ENCODE peak calls at places on chromosome 1, in five cellular contexts. W, E, U, H and S are unnamed samples.

GRCh38 chr1:69567847-69568434 is at the start of gene LRRC7:
- DNase-seq in U (peak; percentile 3), H (peak; percentile 23), E (no peak), W (no peak), S (no peak)

GRCh38 chr1:54169068-54169467 is 16.3 kb upstream of the CDCP2 start:
- DNase-seq in W (no peak), E (no peak), H (no peak), U (no peak), S (no peak)

GRCh38 chr1:165443539-165444289 is 1.2 kb downstream of the RXRG start:
- DNase-seq in U (no peak), E (no peak), W (no peak), H (no peak), S (no peak)

GRCh38 chr1:29504709-29505410 is 268.5 kb downstream of the PTPRU start:
- DNase-seq in E (peak; percentile 23), U (no peak), H (no peak), W (no peak), S (no peak)

GRCh38 chr1:21313886-21314796 is 23.9 kb upstream of the ECE1 start:
- DNase-seq in U (no peak), E (no peak), H (no peak), W (no peak), S (no peak)

GRCh38 chr1:29236743-29236992 is 346 bp downstream of the PTPRU start:
- DNase-seq in W (no peak), U (no peak), E (no peak), H (peak; percentile 51), S (no peak)

GRCh38 chr1:77742011-77742555 is 17.6 kb downstream of the USP33 start:
- DNase-seq in U (no peak), E (no peak), W (no peak), H (no peak), S (no peak)

GRCh38 chr1:116434849-116435248 is 61.8 kb downstream of the ATP1A1 start:
- DNase-seq in H (peak; percentile 3), E (no peak), W (no peak), U (no peak), S (no peak)

GRCh38 chr1:1438531-1439381 is 3.3 kb downstream of the VWA1 start:
- DNase-seq in H (no peak), E (no peak), U (no peak), W (peak; percentile 70), S (no peak)

GRCh38 chr1:199460933-199461332 is 566.6 kb upstream of the NR5A2 start:
- DNase-seq in H (peak; percentile 12), U (no peak), W (no peak), E (no peak), S (no peak)

GRCh38 chr1:12451560-12451900 is 166.5 kb downstream of the DHRS3 start:
- DNase-seq in U (no peak), E (no peak), W (no peak), H (no peak), S (no peak)

GRCh38 chr1:64536217-64536835 is 66.4 kb downstream of the CACHD1 start:
- DNase-seq in H (peak; percentile 67), U (no peak), E (no peak), W (peak; percentile 70), S (no peak)

GRCh38 chr1:233269656-233270055 is 25.9 kb downstream of the PCNX2 start:
- DNase-seq in W (no peak), U (no peak), H (peak; percentile 65), E (no peak), S (peak; percentile 13)

GRCh38 chr1:204262506-204263239 is 48.9 kb upstream of the GOLT1A start:
- DNase-seq in H (no peak), U (no peak), E (no peak), W (no peak), S (no peak)

GRCh38 chr1:118826669-118827068 is 161.5 kb downstream of the TBX15 start:
- DNase-seq in H (no peak), U (no peak), W (no peak), E (no peak), S (no peak)

GRCh38 chr1:1085911-1086841 is 12.1 kb upstream of the RNF223 start:
- DNase-seq in E (peak; percentile 42), U (no peak), W (no peak), H (no peak), S (no peak)

GRCh38 chr1:117780981-117781475 is 148.4 kb downstream of the GDAP2 start:
- DNase-seq in H (no peak), W (no peak), E (no peak), U (no peak), S (no peak)

GRCh38 chr1:235207202-235207565 is 46.1 kb upstream of the RBM34 start:
- DNase-seq in E (peak; percentile 60), H (peak; percentile 52), W (no peak), U (peak; percentile 35), S (no peak)

GRCh38 chr1:6866825-6867224 is 81.6 kb downstream of the CAMTA1 start:
- DNase-seq in W (no peak), H (peak; percentile 25), U (no peak), E (no peak), S (no peak)

GRCh38 chr1:234661249-234661928 is 51.4 kb upstream of the IRF2BP2 start:
- DNase-seq in W (no peak), U (no peak), H (no peak), E (no peak), S (no peak)

GRCh38 chr1:86753700-86754099 is 49.3 kb downstream of the SH3GLB1 start:
- DNase-seq in U (no peak), H (no peak), W (no peak), E (no peak), S (no peak)

GRCh38 chr1:226548281-226549093 is at the start of gene STUM:
- DNase-seq in E (no peak), U (no peak), H (peak; percentile 39), W (no peak), S (no peak)

GRCh38 chr1:86912501-86912900 is 1.4 kb downstream of the SELENOF start:
- DNase-seq in W (no peak), E (no peak), H (no peak), U (no peak), S (no peak)

GRCh38 chr1:57845041-57845440 is 421.2 kb upstream of the DAB1 start:
- DNase-seq in W (no peak), H (peak; percentile 90), E (no peak), U (no peak), S (no peak)

GRCh38 chr1:3904843-3905185 is 4.7 kb upstream of the C1orf174 start:
- DNase-seq in W (no peak), H (no peak), E (no peak), U (no peak), S (no peak)

GRCh38 chr1:241641748-241642592 is 1.8 kb upstream of the CHML start:
- DNase-seq in H (peak; percentile 66), W (no peak), U (no peak), E (no peak), S (no peak)
- H3K27ac ChIP-seq in H (no peak overlapping the region), W (peak overlapping the region; percentile 75), U (no peak overlapping the region), E (no peak overlapping the region), S (no peak overlapping the region)

DNA sequence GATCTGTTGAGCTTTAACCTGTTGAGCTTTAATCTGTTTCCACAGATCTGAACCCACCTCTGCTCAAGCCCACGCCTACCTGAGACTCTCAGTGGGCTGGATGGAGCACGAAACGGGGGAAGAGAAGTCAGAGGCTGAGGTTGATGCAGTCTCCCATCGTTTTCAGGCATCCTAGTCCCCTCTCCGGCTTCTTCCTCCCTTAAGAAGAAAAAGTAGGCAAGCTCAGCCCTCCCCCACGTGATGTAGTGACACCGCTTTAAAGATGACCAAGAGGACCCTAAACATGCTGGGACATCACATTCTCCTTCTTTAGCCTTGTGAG is 9.4 kb downstream of the HLX start:
- DNase-seq in U (no peak), W (no peak), H (no peak), E (no peak), S (no peak)
- H3K27me3 ChIP-seq in U (peaks cover 76% of the 10 kb centered on the region), W (no peaks in the 10 kb centered on the region), H (no peaks in the 10 kb centered on the region), E (peaks cover 19% of the 10 kb centered on the region), S (peaks cover 10% of the 10 kb centered on the region)

GRCh38 chr1:163604391-163604790 is 282.6 kb downstream of the NUF2 start:
- DNase-seq in H (no peak), U (no peak), E (no peak), W (no peak), S (no peak)

GRCh38 chr1:163614346-163614745 is 292.6 kb downstream of the NUF2 start:
- DNase-seq in E (no peak), U (no peak), H (no peak), W (no peak), S (no peak)

GRCh38 chr1:163608969-163609368 is 287.2 kb downstream of the NUF2 start:
- DNase-seq in U (no peak), H (no peak), W (no peak), E (no peak), S (no peak)

DNA sequence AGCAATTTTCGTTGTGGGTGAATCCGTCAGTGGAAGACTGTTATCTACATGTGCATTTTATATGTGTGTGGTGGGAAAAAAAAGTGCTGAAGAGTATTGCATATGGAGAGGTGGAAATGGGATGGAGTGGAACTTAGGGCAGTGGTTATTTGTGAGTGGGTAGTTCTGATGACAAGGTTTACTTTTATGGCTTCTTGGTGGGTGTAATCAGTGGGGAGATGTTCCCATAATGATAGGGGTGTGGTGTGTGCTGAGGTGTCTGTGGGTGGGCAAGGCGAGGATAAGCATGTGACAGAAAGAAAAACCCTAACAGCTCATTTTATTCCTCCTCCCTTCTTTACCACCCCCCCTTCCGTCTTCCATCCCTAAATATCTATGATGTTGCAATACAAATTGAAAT is 288.1 kb downstream of the NUF2 start:
- DNase-seq in H (no peak), W (no peak), E (no peak), U (no peak), S (no peak)
- H3K9me3 ChIP-seq in H (no peaks in the 10 kb centered on the region), W (no peaks in the 10 kb centered on the region), E (no peaks in the 10 kb centered on the region), U (no peaks in the 10 kb centered on the region), S (no peaks in the 10 kb centered on the region)

GRCh38 chr1:59124166-59124565 is 172.7 kb upstream of the FGGY start:
- DNase-seq in U (no peak), H (peak; percentile 40), W (no peak), E (no peak), S (no peak)
- H3K27ac ChIP-seq in U (no peak overlapping the region), H (no peak overlapping the region), W (no peak overlapping the region), E (no peak overlapping the region), S (no peak overlapping the region)

GRCh38 chr1:20192871-20193411 is 6.6 kb upstream of the PLA2G2C start:
- DNase-seq in H (no peak), W (no peak), U (no peak), E (no peak), S (no peak)

GRCh38 chr1:20194770-20195463 is 8.6 kb upstream of the PLA2G2C start:
- DNase-seq in H (peak; percentile 24), W (peak; percentile 82), U (peak; percentile 74), E (peak; percentile 75), S (peak; percentile 10)

GRCh38 chr1:20195464-20195780 is 9.1 kb upstream of the PLA2G2C start:
- DNase-seq in U (no peak), W (no peak), E (no peak), H (no peak), S (no peak)

GRCh38 chr1:20192364-20192763 is 6.0 kb upstream of the PLA2G2C start:
- DNase-seq in U (no peak), E (no peak), H (peak; percentile 54), W (no peak), S (no peak)

GRCh38 chr1:20194224-20194623 is 7.9 kb upstream of the PLA2G2C start:
- DNase-seq in E (no peak), H (no peak), W (no peak), U (no peak), S (no peak)
- H3K27me3 ChIP-seq in E (no peaks in the 10 kb centered on the region), H (peaks cover 16% of the 10 kb centered on the region), W (no peaks in the 10 kb centered on the region), U (no peaks in the 10 kb centered on the region), S (peaks cover 41% of the 10 kb centered on the region)

GRCh38 chr1:152811671-152812070 is at the start of gene LCE1B:
- DNase-seq in W (no peak), E (no peak), H (no peak), U (no peak), S (no peak)

GRCh38 chr1:152806576-152806975 is at the start of gene LCE1C:
- DNase-seq in W (no peak), H (no peak), U (no peak), E (no peak), S (no peak)

GRCh38 chr1:152811050-152811449 is 721 bp upstream of the LCE1B start:
- DNase-seq in H (no peak), W (no peak), E (no peak), U (no peak), S (no peak)
- H3K9me3 ChIP-seq in H (no peaks in the 10 kb centered on the region), W (no peaks in the 10 kb centered on the region), E (no peaks in the 10 kb centered on the region), U (no peaks in the 10 kb centered on the region), S (peaks cover 5% of the 10 kb centered on the region)